ENCODE peak calls at places on chromosomes 13 and 19, in four cellular contexts. One of them, this sample, is unnamed.

GRCh38 chr13:32878172-32878571 is 138.1 kb upstream of the KL start:
- DNase-seq in mesenchymal stem cell: peak
- DNase-seq in EL: peak
- DNase-seq in COR-L47: no peak
- DNase-seq in this sample: peak

GRCh38 chr19:33400856-33401682 is 27.6 kb downstream of the CEBPG start:
- DNase-seq in mesenchymal stem cell: no peak
- DNase-seq in EL: no peak
- DNase-seq in COR-L47: no peak
- DNase-seq in this sample: no peak

GRCh38 chr13:101511766-101512165 is 59.3 kb downstream of the ITGBL1 start:
- DNase-seq in mesenchymal stem cell: no peak
- DNase-seq in EL: no peak
- DNase-seq in COR-L47: no peak
- DNase-seq in this sample: peak

GRCh38 chr13:109747524-109747923 is 38.9 kb downstream of the IRS2 start:
- DNase-seq in mesenchymal stem cell: no peak
- DNase-seq in EL: no peak
- DNase-seq in COR-L47: no peak
- DNase-seq in this sample: no peak

GRCh38 chr19:33606556-33606955 is 15.2 kb upstream of the CHST8 start:
- DNase-seq in mesenchymal stem cell: no peak
- DNase-seq in EL: no peak
- DNase-seq in COR-L47: no peak
- DNase-seq in this sample: no peak

GRCh38 chr13:41554626-41555386 is 97.5 kb downstream of the RGCC start:
- DNase-seq in mesenchymal stem cell: no peak
- DNase-seq in EL: no peak
- DNase-seq in COR-L47: no peak
- DNase-seq in this sample: no peak

GRCh38 chr19:48796468-48797083 is 14.3 kb downstream of the BCAT2 start:
- DNase-seq in mesenchymal stem cell: no peak
- DNase-seq in EL: no peak
- DNase-seq in COR-L47: no peak
- DNase-seq in this sample: no peak

GRCh38 chr13:46389985-46390384 is 2.9 kb upstream of the RUBCNL start:
- DNase-seq in mesenchymal stem cell: no peak
- DNase-seq in EL: no peak
- DNase-seq in COR-L47: no peak
- DNase-seq in this sample: peak

GRCh38 chr13:21638319-21639282 is 32.3 kb upstream of the FGF9 start:
- DNase-seq in mesenchymal stem cell: peak
- DNase-seq in EL: peak
- DNase-seq in COR-L47: peak
- DNase-seq in this sample: peak

GRCh38 chr13:71240906-71241305 is 626.1 kb downstream of the DACH1 start:
- DNase-seq in mesenchymal stem cell: peak
- DNase-seq in EL: no peak
- DNase-seq in COR-L47: peak
- DNase-seq in this sample: peak

GRCh38 chr19:35328851-35329285 is at the start of gene CD22:
- DNase-seq in mesenchymal stem cell: no peak
- DNase-seq in EL: no peak
- DNase-seq in COR-L47: no peak
- DNase-seq in this sample: no peak

GRCh38 chr19:41997121-41997850 is 3.3 kb upstream of the ATP1A3 start:
- DNase-seq in mesenchymal stem cell: peak
- DNase-seq in EL: peak
- DNase-seq in COR-L47: no peak
- DNase-seq in this sample: peak

GRCh38 chr13:93116809-93117208 is 109.8 kb upstream of the GPC6 start:
- DNase-seq in mesenchymal stem cell: no peak
- DNase-seq in EL: no peak
- DNase-seq in COR-L47: no peak
- DNase-seq in this sample: no peak

GRCh38 chr19:46732172-46732938 is 13.5 kb upstream of the FKRP start:
- DNase-seq in mesenchymal stem cell: no peak
- DNase-seq in EL: no peak
- DNase-seq in COR-L47: no peak
- DNase-seq in this sample: no peak

GRCh38 chr13:31945202-31945978 is 86.2 kb upstream of the FRY start:
- DNase-seq in mesenchymal stem cell: peak
- DNase-seq in EL: peak
- DNase-seq in COR-L47: peak
- DNase-seq in this sample: peak

GRCh38 chr19:41431426-41432386 is 4.5 kb upstream of the B3GNT8 start:
- DNase-seq in mesenchymal stem cell: peak
- DNase-seq in EL: peak
- DNase-seq in COR-L47: no peak
- DNase-seq in this sample: peak

GRCh38 chr13:106819413-106820180 is 251.7 kb upstream of the ARGLU1 start:
- DNase-seq in mesenchymal stem cell: no peak
- DNase-seq in EL: no peak
- DNase-seq in COR-L47: no peak
- DNase-seq in this sample: no peak

GRCh38 chr13:27338816-27339215 is 68.2 kb downstream of the RASL11A start:
- DNase-seq in mesenchymal stem cell: peak
- DNase-seq in EL: peak
- DNase-seq in COR-L47: no peak
- DNase-seq in this sample: no peak

This sample was measured in astrocyte of the spinal cord.